ENCODE peak calls at places on chromosomes 1 and 21, in five cellular contexts. R, I, F, T and B are unnamed samples.

GRCh38 chr1:19156676-19157075 is 53.4 kb downstream of the UBR4 start:
- DNase-seq in T (peak; percentile 6), I (no peak), F (no peak), R (no peak), B (no peak)

GRCh38 chr1:150847499-150848060 is 28.8 kb downstream of the ARNT start:
- DNase-seq in I (no peak), T (no peak), F (no peak), R (no peak), B (no peak)

GRCh38 chr1:43319766-43320165 is 17.9 kb upstream of the MPL start:
- DNase-seq in R (no peak), F (no peak), I (no peak), T (no peak), B (no peak)

GRCh38 chr1:61641578-61642336 is 83.2 kb downstream of the TM2D1 start:
- DNase-seq in R (peak; percentile 29), F (peak; percentile 47), T (peak; percentile 84), I (peak; percentile 85), B (peak; percentile 77)

GRCh38 chr21:45499201-45499750 is 43.0 kb downstream of the SLC19A1 start:
- DNase-seq in F (no peak), I (no peak), T (no peak), R (no peak), B (no peak)

GRCh38 chr21:45304945-45305344 is 17.2 kb upstream of the POFUT2 start:
- DNase-seq in I (no peak), T (no peak), R (peak; percentile 36), F (no peak), B (no peak)

GRCh38 chr21:41488080-41488479 is 19.9 kb downstream of the TMPRSS2 start:
- DNase-seq in R (no peak), T (no peak), I (no peak), F (no peak), B (no peak)

GRCh38 chr1:46717654-46718053 is 1.3 kb downstream of the EFCAB14 start:
- DNase-seq in I (no peak), R (no peak), F (no peak), T (no peak), B (no peak)

GRCh38 chr1:30682396-30683275 is 40.7 kb downstream of the MATN1 start:
- DNase-seq in I (no peak), R (no peak), F (no peak), T (no peak), B (no peak)

GRCh38 chr1:11838349-11839272 is 9.0 kb downstream of the NPPA start:
- DNase-seq in F (peak; percentile 76), R (peak; percentile 67), T (peak; percentile 71), I (peak; percentile 97), B (peak; percentile 73)

GRCh38 chr1:6037338-6037762 is 8.3 kb upstream of the KCNAB2 start:
- DNase-seq in R (no peak), I (peak; percentile 69), T (no peak), F (no peak), B (no peak)

GRCh38 chr21:34762761-34763160 is 94.0 kb downstream of the CLIC6 start:
- DNase-seq in I (no peak), R (no peak), F (no peak), T (no peak), B (no peak)

GRCh38 chr1:24491577-24492360 is 10.9 kb upstream of the RCAN3 start:
- DNase-seq in I (peak; percentile 62), T (no peak), F (no peak), R (no peak), B (peak; percentile 21)

GRCh38 chr1:232579958-232580705 is 49.8 kb downstream of the SIPA1L2 start:
- DNase-seq in T (no peak), F (no peak), I (no peak), R (no peak), B (no peak)

GRCh38 chr1:19654886-19655717 is 9.6 kb upstream of the HTR6 start:
- DNase-seq in I (no peak), F (no peak), T (no peak), R (no peak), B (no peak)

GRCh38 chr1:2394220-2394619 is 2.6 kb downstream of the RER1 start:
- DNase-seq in T (no peak), I (no peak), R (no peak), F (no peak), B (no peak)

GRCh38 chr1:62466982-62467532 is 30.2 kb downstream of the USP1 start:
- DNase-seq in T (no peak), F (no peak), R (no peak), I (no peak), B (no peak)

GRCh38 chr1:183838221-183838620 is 33.3 kb downstream of the RGL1 start:
- DNase-seq in F (no peak), T (no peak), R (no peak), I (no peak), B (no peak)

GRCh38 chr1:16048573-16049189 is 5.1 kb downstream of the CLCNKB start:
- DNase-seq in F (peak; percentile 76), T (peak; percentile 44), R (peak; percentile 15), I (peak; percentile 96), B (peak; percentile 95)

GRCh38 chr21:35256468-35256988 is 207.4 kb upstream of the RUNX1 start:
- DNase-seq in I (peak; percentile 6), F (peak; percentile 4), T (peak; percentile 82), R (no peak), B (peak; percentile 24)

GRCh38 chr1:99603699-99604595 is 42.0 kb upstream of the PALMD start:
- DNase-seq in F (no peak), T (no peak), I (no peak), R (no peak), B (no peak)